ENCODE peak calls at places on chromosomes 13 and 19, in nine cellular contexts. One of them, this sample, is unnamed.

GRCh38 chr13:44523176-44524017 is 52.7 kb downstream of the TSC22D1 start:
- DNase-seq in ovary: no peak
- DNase-seq in IMR-90: peak
- DNase-seq in adrenal gland: no peak
- DNase-seq in HCT116: peak
- DNase-seq in tibial nerve: no peak
- DNase-seq in uterus: no peak
- DNase-seq in endothelial cell of umbilical vein: peak
- DNase-seq in GM12891: no peak
- DNase-seq in this sample: no peak

GRCh38 chr13:94305463-94305862 is 174.0 kb downstream of the DCT start:
- DNase-seq in ovary: no peak
- DNase-seq in IMR-90: peak
- DNase-seq in adrenal gland: peak
- DNase-seq in HCT116: no peak
- DNase-seq in tibial nerve: no peak
- DNase-seq in uterus: no peak
- DNase-seq in endothelial cell of umbilical vein: peak
- DNase-seq in GM12891: no peak
- DNase-seq in this sample: no peak

GRCh38 chr13:61417171-61417570 is 1.5 kb upstream of the PCDH20 start:
- DNase-seq in ovary: no peak
- DNase-seq in IMR-90: no peak
- DNase-seq in adrenal gland: no peak
- DNase-seq in HCT116: no peak
- DNase-seq in tibial nerve: no peak
- DNase-seq in uterus: no peak
- DNase-seq in endothelial cell of umbilical vein: no peak
- DNase-seq in GM12891: no peak
- DNase-seq in this sample: no peak

GRCh38 chr19:37855098-37855497 is 51.3 kb downstream of the WDR87 start:
- DNase-seq in ovary: peak
- DNase-seq in IMR-90: peak
- DNase-seq in adrenal gland: peak
- DNase-seq in HCT116: no peak
- DNase-seq in tibial nerve: no peak
- DNase-seq in uterus: no peak
- DNase-seq in endothelial cell of umbilical vein: peak
- DNase-seq in GM12891: peak
- DNase-seq in this sample: peak

GRCh38 chr19:50794778-50795664 is 4.8 kb downstream of the ACP4 start:
- DNase-seq in ovary: peak
- DNase-seq in IMR-90: no peak
- DNase-seq in adrenal gland: no peak
- DNase-seq in HCT116: no peak
- DNase-seq in tibial nerve: no peak
- DNase-seq in uterus: no peak
- DNase-seq in endothelial cell of umbilical vein: no peak
- DNase-seq in GM12891: no peak
- DNase-seq in this sample: no peak

GRCh38 chr13:35690546-35690945 is 214.1 kb upstream of the MAB21L1 start:
- DNase-seq in ovary: no peak
- DNase-seq in IMR-90: peak
- DNase-seq in adrenal gland: no peak
- DNase-seq in HCT116: no peak
- DNase-seq in tibial nerve: no peak
- DNase-seq in uterus: no peak
- DNase-seq in endothelial cell of umbilical vein: peak
- DNase-seq in GM12891: no peak
- DNase-seq in this sample: no peak

GRCh38 chr13:101382086-101382485 is 34.2 kb downstream of the NALCN start:
- DNase-seq in ovary: no peak
- DNase-seq in IMR-90: no peak
- DNase-seq in adrenal gland: no peak
- DNase-seq in HCT116: no peak
- DNase-seq in tibial nerve: no peak
- DNase-seq in uterus: no peak
- DNase-seq in endothelial cell of umbilical vein: peak
- DNase-seq in GM12891: no peak
- DNase-seq in this sample: no peak

GRCh38 chr19:3095375-3096191 is 1.4 kb downstream of the GNA11 start:
- DNase-seq in ovary: no peak
- DNase-seq in IMR-90: no peak
- DNase-seq in adrenal gland: peak
- DNase-seq in HCT116: no peak
- DNase-seq in tibial nerve: no peak
- DNase-seq in uterus: no peak
- DNase-seq in endothelial cell of umbilical vein: no peak
- DNase-seq in GM12891: no peak
- DNase-seq in this sample: peak

DNA sequence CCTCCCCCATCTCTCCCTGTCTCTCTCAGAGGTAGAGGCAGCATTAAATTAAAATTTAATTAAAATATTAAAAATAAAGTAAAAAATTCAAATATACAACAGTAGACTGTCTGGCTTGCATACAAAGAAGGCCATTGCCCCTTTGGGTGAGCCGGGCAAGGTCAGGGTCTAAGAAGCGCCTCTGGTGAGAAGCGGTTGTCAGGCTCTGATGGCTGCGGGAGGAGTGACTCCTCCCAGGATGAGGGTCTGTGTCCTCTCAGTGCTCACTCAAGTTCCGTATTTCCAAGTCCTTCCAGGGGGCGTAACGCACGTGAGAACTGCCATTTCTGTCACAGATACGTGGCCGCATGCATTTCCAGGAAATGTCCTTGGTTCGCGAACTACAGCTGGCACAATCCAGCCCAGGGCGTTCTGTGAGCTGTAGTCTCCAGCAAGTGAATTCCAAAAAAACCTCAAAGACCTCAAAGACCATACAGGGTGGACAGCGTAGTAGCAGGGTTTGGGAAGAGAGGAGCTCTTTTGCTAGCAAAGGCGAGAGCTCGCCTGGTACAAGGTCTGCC is 697 bp upstream of the ZNF181 start:
- DNase-seq in ovary: no peak
- DNase-seq in IMR-90: no peak
- DNase-seq in adrenal gland: no peak
- DNase-seq in HCT116: no peak
- DNase-seq in tibial nerve: peak
- DNase-seq in uterus: no peak
- DNase-seq in endothelial cell of umbilical vein: no peak
- DNase-seq in GM12891: no peak
- DNase-seq in this sample: no peak
- TF ChIP-seq POLR2A in ovary: peak
- TF ChIP-seq POLR2A in IMR-90: no peak
- TF ChIP-seq POLR2A in adrenal gland: peak
- TF ChIP-seq POLR2A in HCT116: peak
- TF ChIP-seq POLR2A in tibial nerve: no peak
- TF ChIP-seq POLR2A in uterus: peak
- TF ChIP-seq POLR2A in endothelial cell of umbilical vein: no peak
- TF ChIP-seq POLR2A in GM12891: no peak
- TF ChIP-seq POLR2A in this sample: peak

GRCh38 chr19:47492571-47493377 is 8.8 kb upstream of the KPTN start:
- DNase-seq in ovary: no peak
- DNase-seq in IMR-90: no peak
- DNase-seq in adrenal gland: no peak
- DNase-seq in HCT116: no peak
- DNase-seq in tibial nerve: no peak
- DNase-seq in uterus: no peak
- DNase-seq in endothelial cell of umbilical vein: no peak
- DNase-seq in GM12891: no peak
- DNase-seq in this sample: no peak
- TF ChIP-seq POLR2A in ovary: no peak
- TF ChIP-seq POLR2A in IMR-90: no peak
- TF ChIP-seq POLR2A in adrenal gland: no peak
- TF ChIP-seq POLR2A in HCT116: no peak
- TF ChIP-seq POLR2A in tibial nerve: no peak
- TF ChIP-seq POLR2A in uterus: no peak
- TF ChIP-seq POLR2A in endothelial cell of umbilical vein: no peak
- TF ChIP-seq POLR2A in GM12891: no peak
- TF ChIP-seq POLR2A in this sample: no peak

DNA sequence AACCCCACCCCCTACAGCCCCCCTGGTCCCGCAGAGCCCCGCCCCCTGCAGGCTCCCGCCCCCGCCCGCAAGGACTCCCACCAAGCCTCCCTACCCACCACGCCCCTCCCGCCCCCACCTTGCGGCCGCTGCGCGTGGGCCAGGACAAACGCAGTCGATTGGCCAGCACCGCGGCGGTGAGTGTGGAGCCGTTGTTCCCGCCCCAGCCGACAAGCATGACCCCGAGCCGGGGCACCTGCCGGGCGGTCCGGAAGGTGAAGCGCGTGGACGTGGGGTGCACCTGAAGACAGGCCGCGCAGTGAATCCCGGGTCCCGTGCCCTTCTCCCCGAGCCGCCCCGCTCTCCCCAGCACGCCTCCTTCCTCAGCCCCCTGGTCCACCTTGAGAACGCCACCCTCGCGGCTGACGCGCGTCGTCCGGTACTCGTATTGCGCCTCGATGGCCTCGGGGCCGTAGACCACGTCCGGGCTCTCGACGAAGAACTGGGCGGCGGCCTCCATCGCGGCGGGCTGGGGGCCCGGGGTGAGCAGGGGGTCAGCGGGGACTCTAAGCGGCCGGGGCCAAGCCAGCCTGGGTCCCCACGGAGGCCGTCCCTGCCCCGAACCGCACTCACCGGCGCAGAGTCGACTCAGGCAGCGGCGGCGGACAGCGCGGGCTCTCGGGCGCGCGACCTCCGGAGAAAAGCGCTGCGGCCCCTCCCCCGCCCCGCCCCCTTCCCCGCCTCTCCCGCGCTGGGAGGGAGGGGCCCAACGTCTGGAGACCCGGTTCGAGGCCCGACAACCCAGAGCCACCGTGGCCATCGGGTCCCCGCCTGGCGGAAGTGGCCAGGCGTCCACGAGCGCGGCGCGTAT is at the start of gene ISYNA1:
- DNase-seq in ovary: peak
- DNase-seq in IMR-90: peak
- DNase-seq in adrenal gland: peak
- DNase-seq in HCT116: no peak
- DNase-seq in tibial nerve: no peak
- DNase-seq in uterus: peak
- DNase-seq in endothelial cell of umbilical vein: peak
- DNase-seq in GM12891: no peak
- DNase-seq in this sample: no peak
- TF ChIP-seq POLR2A in ovary: no peak
- TF ChIP-seq POLR2A in IMR-90: no peak
- TF ChIP-seq POLR2A in adrenal gland: no peak
- TF ChIP-seq POLR2A in HCT116: peak
- TF ChIP-seq POLR2A in tibial nerve: no peak
- TF ChIP-seq POLR2A in uterus: no peak
- TF ChIP-seq POLR2A in endothelial cell of umbilical vein: no peak
- TF ChIP-seq POLR2A in GM12891: no peak
- TF ChIP-seq POLR2A in this sample: no peak

DNA sequence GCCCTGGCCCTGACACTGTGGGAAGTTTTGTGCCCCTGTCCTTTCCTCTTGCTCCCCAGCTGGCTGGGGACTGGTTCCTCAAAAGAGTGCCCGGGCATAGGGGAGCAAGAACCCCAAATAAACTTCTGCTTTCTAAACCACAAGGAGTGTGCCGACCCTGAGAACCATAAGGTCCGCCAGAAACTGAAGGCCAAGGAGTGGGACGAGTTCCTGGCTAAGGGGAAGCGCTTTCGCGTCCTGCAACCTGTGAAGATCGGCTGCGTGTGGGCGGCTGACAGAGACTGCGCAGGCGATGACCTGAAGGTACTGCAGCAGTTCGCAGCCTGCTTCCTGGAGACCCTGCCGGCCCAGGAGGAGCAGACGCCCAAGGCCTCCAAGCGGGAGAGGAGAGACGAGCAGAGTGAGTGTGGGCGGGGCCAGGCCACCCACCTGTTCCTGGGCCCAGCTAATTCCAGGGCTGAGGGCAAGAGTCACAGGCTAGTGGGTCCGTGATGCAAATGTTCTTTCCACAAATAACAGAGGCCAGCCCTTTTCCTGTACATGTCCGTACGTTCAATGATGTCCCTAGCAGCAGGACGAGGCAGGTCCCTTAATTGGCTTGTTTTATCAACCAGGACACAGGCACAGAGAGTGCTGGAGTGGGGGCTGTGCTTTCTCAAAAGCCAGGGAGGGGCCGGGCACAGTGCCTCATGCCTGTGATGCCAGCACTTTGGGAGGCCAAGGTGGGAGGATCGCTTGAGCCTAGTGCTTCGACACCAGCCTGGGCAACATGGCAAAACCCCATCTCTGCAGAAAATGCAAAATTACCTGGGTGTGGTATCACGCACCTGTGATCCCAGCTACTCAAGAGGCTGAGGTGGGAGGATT is 25.6 kb downstream of the UBXN6 start:
- DNase-seq in ovary: no peak
- DNase-seq in IMR-90: no peak
- DNase-seq in adrenal gland: no peak
- DNase-seq in HCT116: no peak
- DNase-seq in tibial nerve: no peak
- DNase-seq in uterus: no peak
- DNase-seq in endothelial cell of umbilical vein: no peak
- DNase-seq in GM12891: no peak
- DNase-seq in this sample: no peak
- TF ChIP-seq POLR2A in ovary: no peak
- TF ChIP-seq POLR2A in IMR-90: no peak
- TF ChIP-seq POLR2A in adrenal gland: no peak
- TF ChIP-seq POLR2A in HCT116: no peak
- TF ChIP-seq POLR2A in tibial nerve: no peak
- TF ChIP-seq POLR2A in uterus: no peak
- TF ChIP-seq POLR2A in endothelial cell of umbilical vein: no peak
- TF ChIP-seq POLR2A in GM12891: no peak
- TF ChIP-seq POLR2A in this sample: no peak

DNA sequence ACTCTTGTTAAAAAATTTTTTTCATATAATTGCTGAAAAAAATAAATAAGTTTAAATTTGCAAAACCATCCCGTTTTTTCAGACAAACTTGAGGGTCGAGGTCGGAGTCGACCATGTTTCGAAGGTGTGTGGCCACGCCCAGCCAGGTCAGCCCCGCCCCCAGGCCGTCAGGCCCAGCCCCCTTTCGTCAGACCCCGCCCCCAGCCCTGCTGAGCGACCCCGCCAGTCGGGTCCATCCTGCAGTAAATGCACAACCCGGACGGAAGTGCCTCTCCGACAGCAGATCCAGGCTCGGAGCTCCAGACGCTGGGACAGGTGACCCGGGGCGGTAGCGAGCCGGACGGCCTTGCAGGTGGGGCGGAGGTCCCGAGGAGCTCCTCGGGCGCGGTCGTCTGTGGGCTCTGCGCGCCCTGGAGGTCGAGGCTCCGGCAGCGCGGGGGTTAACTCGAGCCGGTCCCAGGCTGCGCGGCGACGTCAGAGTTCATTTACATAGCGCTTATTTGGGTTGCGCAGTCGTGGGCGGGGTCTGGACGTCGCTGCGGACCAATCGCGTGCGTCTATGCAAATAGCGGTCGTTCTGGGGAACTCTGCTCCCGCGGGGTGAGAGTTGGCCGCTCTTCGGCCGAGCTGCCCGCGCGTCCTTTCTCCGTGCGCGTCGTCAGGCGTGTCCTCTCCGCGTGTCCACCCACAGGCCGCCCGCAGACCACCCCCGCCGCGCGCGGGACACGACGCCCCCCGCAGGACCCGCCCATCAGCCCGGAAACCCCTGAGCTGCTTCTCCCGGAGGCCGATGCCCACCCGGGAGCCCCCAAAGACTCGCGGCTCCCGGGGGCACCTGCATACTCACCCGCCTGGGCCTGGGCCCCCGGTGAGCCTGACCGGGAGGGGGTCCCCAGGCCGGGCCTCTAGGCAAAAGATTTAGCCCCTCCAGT is at the start of gene OCEL1:
- DNase-seq in ovary: peak
- DNase-seq in IMR-90: peak
- DNase-seq in adrenal gland: peak
- DNase-seq in HCT116: peak
- DNase-seq in tibial nerve: peak
- DNase-seq in uterus: peak
- DNase-seq in endothelial cell of umbilical vein: peak
- DNase-seq in GM12891: peak
- DNase-seq in this sample: peak
- TF ChIP-seq POLR2A in ovary: peak
- TF ChIP-seq POLR2A in IMR-90: peak
- TF ChIP-seq POLR2A in adrenal gland: peak
- TF ChIP-seq POLR2A in HCT116: peak
- TF ChIP-seq POLR2A in tibial nerve: peak
- TF ChIP-seq POLR2A in uterus: peak
- TF ChIP-seq POLR2A in endothelial cell of umbilical vein: peak
- TF ChIP-seq POLR2A in GM12891: peak
- TF ChIP-seq POLR2A in this sample: peak

This sample was measured in Peyer's patch.